ENCODE peak calls at places on chromosome 13, in six cellular contexts. I is fibroblast of lung, B is left ventricle myocardium inferior, O is HCT116, J is brain microvascular endothelial cell, Q is HepG2. X is an unnamed sample. For H3K27me3, the result is how much of the 10 kb centered on the place peaks cover.

GRCh38 chr13:23205807-23206206 is 25.0 kb downstream of the SGCG start:
- DNase-seq in O (no peak), I (no peak), J (no peak), Q (no peak), B (no peak), X (no peak)

GRCh38 chr13:46598140-46598819 is 45.3 kb downstream of the LRCH1 start:
- DNase-seq in I (no peak), Q (no peak), B (no peak), J (no peak), O (no peak), X (no peak)

GRCh38 chr13:51728275-51728673 is 75.7 kb downstream of the DHRS12 start:
- DNase-seq in J (no peak), Q (no peak), I (no peak), O (no peak), B (no peak), X (no peak)

GRCh38 chr13:92158335-92158734 is 759.9 kb downstream of the GPC5 start:
- DNase-seq in J (peak), I (peak), B (no peak), Q (no peak), O (no peak), X (no peak)

GRCh38 chr13:79724348-79725103 is 243.6 kb downstream of the NDFIP2 start:
- DNase-seq in J (no peak), B (no peak), O (no peak), Q (peak), I (no peak), X (no peak)

GRCh38 chr13:67281476-67281875 is 51.3 kb upstream of the PCDH9 start:
- DNase-seq in I (peak), Q (no peak), J (no peak), O (no peak), B (no peak), X (no peak)

GRCh38 chr13:112840472-112841302 is 128.3 kb upstream of the MCF2L start:
- DNase-seq in J (no peak), O (no peak), I (no peak), Q (no peak), B (no peak), X (no peak)

GRCh38 chr13:26449063-26449848 is 108.2 kb upstream of the WASF3 start:
- DNase-seq in J (no peak), B (no peak), Q (no peak), O (no peak), I (no peak), X (peak)

GRCh38 chr13:112178769-112179168 is 111.8 kb downstream of the SOX1 start:
- DNase-seq in J (no peak), I (no peak), B (no peak), O (no peak), Q (no peak), X (no peak)

GRCh38 chr13:59094149-59094548 is 1069.6 kb downstream of the DIAPH3 start:
- DNase-seq in B (no peak), I (no peak), J (no peak), Q (no peak), O (no peak), X (no peak)

GRCh38 chr13:23500858-23501257 is 67.4 kb upstream of the SACS start:
- DNase-seq in Q (no peak), O (no peak), B (no peak), J (peak), I (peak), X (peak)

GRCh38 chr13:23289917-23290357 is 109.2 kb downstream of the SGCG start:
- DNase-seq in B (no peak), O (no peak), Q (no peak), I (peak), J (peak), X (no peak)

GRCh38 chr13:44768775-44769578 is 192.8 kb upstream of the TSC22D1 start:
- DNase-seq in J (no peak), Q (no peak), I (no peak), O (no peak), B (no peak), X (peak)

GRCh38 chr13:34308725-34309124 is 490.8 kb downstream of the RFC3 start:
- DNase-seq in I (peak), J (no peak), B (no peak), O (no peak), Q (no peak), X (no peak)

GRCh38 chr13:38872693-38873092 is 117.9 kb downstream of the STOML3 start:
- DNase-seq in J (no peak), B (no peak), Q (peak), O (peak), I (peak), X (peak)

GRCh38 chr13:44336934-44337333 is 36.7 kb upstream of the SERP2 start:
- DNase-seq in Q (no peak), O (no peak), B (no peak), J (no peak), I (no peak), X (peak)

GRCh38 chr13:23987331-23987730 is 90.0 kb upstream of the C1QTNF9B start:
- DNase-seq in O (no peak), Q (no peak), B (no peak), I (peak), J (no peak), X (no peak)

GRCh38 chr13:74570834-74571233 is 436.6 kb upstream of the KLF12 start:
- DNase-seq in O (peak), Q (no peak), J (peak), I (peak), B (no peak), X (no peak)

GRCh38 chr13:21033224-21033855 is 28.0 kb downstream of the LATS2 start:
- DNase-seq in J (no peak), Q (no peak), I (peak), B (no peak), O (no peak), X (no peak)

GRCh38 chr13:113146750-113147149 is 11.7 kb upstream of the PROZ start:
- DNase-seq in Q (no peak), I (no peak), O (no peak), B (no peak), J (no peak), X (no peak)

GRCh38 chr13:26587251-26587650 is 29.8 kb downstream of the WASF3 start:
- DNase-seq in J (no peak), I (no peak), B (no peak), O (no peak), Q (no peak), X (no peak)

GRCh38 chr13:20127263-20127562 is 33.6 kb downstream of the GJA3 start:
- DNase-seq in Q (peak), O (no peak), J (no peak), I (no peak), B (no peak), X (no peak)

GRCh38 chr13:93522486-93522885 is 295.9 kb downstream of the GPC6 start:
- DNase-seq in B (no peak), Q (no peak), O (no peak), I (no peak), J (peak), X (no peak)

DNA sequence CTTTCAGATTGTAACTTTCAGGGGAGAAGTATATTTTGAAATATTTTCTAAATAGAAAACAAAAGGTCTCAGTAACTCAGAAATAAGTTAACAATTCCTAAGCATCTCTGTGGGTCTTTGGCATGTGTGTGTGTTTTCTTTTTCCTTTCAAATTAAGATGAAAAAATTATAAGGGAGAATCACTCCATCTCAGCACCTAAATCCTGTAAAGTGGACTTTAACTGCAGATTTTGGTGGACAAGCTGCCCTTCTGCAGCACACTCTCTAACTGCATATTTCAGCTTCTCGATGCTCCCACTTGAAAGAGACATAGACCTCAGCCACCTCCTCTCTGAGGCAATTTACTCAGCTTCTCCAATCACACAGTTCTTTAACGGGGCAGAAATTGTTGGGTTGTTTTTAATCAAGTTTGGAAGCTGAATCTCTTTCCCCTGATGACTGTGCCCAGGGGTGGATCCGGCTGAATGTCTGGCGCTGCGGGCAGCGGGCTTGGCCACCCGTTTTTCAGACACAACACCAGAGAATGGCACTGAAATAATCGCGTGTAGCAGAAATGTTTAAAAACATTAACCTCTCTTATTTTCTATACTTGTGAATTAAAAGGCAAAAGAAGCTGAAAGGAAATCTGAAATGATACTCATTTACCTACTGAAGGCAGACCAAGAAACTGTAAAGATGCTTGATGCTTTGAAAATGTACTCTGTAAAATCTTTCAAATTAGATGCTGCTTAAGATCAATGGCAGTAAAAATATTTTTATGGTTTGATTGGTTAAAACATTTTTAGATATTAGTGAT is 12.3 kb downstream of the ZIC2 start:
- DNase-seq in J (no peak), I (no peak), O (no peak), Q (no peak), B (no peak), X (no peak)
- H3K27me3 ChIP-seq in J (under half), I (half or more), O (under half), Q (half or more), B (half or more), X (half or more)

DNA sequence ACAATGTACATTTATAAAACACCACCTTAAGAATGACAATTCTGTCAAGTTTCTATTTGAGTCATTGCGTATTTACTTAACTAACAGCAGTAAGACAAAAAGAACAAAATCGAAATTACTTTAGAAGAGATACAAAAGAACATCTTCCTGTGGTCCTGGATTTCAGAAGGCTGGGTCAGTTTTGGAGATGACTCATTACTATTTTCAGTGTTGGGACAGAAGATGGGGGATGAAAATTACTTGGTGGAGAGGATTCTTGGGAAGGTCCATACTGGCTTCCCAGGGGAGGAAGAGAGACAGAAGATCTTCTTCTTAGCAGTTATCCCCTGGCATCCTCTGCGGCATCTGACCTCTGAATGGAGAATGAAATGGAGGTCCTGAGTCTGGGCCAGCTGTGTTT is 33.5 kb upstream of the CSNK1A1L start:
- DNase-seq in I (no peak), J (no peak), Q (no peak), B (no peak), O (no peak), X (no peak)
- H3K27ac ChIP-seq in I (no peak), J (no peak), Q (no peak), B (no peak), O (no peak), X (no peak)

GRCh38 chr13:97221491-97221890 is 642 bp upstream of the MBNL2 start:
- DNase-seq in Q (no peak), B (no peak), O (no peak), J (no peak), I (no peak), X (no peak)
- H3K27me3 ChIP-seq in Q (under half), B (under half), O (under half), J (under half), I (under half), X (under half)

GRCh38 chr13:110698689-110699088 is 7.2 kb downstream of the CARS2 start:
- DNase-seq in I (no peak), O (no peak), Q (no peak), B (no peak), J (no peak), X (no peak)
- H3K27ac ChIP-seq in I (no peak), O (no peak), Q (no peak), B (no peak), J (no peak), X (no peak)